ENCODE peak calls at places on chromosomes 7 and 10, in eight cellular contexts. R is CD8-positive, alpha-beta T cell; K is adipocyte; Y is body of pancreas; E is testis; P is naive thymus-derived CD4-positive, alpha-beta T cell; B is heart left ventricle; V is fibroblast of lung. N is an unnamed sample.

GRCh38 chr10:114061148-114061547 is 17.5 kb downstream of the ADRB1 start:
- DNase-seq in K (no peak), V (no peak), P (no peak), B (no peak), Y (no peak), E (no peak), R (no peak), N (no peak)

GRCh38 chr10:122637371-122637770 is 62.3 kb downstream of the C10orf120 start:
- DNase-seq in E (no peak), V (no peak), P (no peak), R (no peak), B (peak; percentile 56), K (no peak), Y (peak; percentile 45), N (no peak)

GRCh38 chr10:34163075-34163905 is 651.8 kb downstream of the PARD3 start:
- DNase-seq in R (no peak), B (no peak), Y (no peak), V (peak; percentile 36), K (no peak), E (no peak), P (no peak), N (no peak)

GRCh38 chr10:5890519-5890878 is 456 bp downstream of the FBH1 start:
- DNase-seq in P (no peak), Y (peak; percentile 35), V (peak; percentile 6), E (no peak), B (no peak), K (peak; percentile 60), R (no peak), N (peak; percentile 13)

GRCh38 chr7:127375626-127376025 is 16.9 kb downstream of the ZNF800 start:
- DNase-seq in P (no peak), R (no peak), V (no peak), K (no peak), B (no peak), E (no peak), Y (no peak), N (no peak)

GRCh38 chr7:91424372-91424771 is 160.1 kb downstream of the FZD1 start:
- DNase-seq in V (no peak), P (no peak), K (no peak), B (no peak), Y (no peak), E (no peak), R (no peak), N (peak; percentile 22)

GRCh38 chr7:105830405-105831218 is 45.8 kb downstream of the ATXN7L1 start:
- DNase-seq in P (no peak), B (no peak), E (no peak), K (peak; percentile 93), Y (no peak), V (peak; percentile 98), R (no peak), N (peak; percentile 33)

GRCh38 chr7:150949564-150949963 is 28.6 kb downstream of the KCNH2 start:
- DNase-seq in V (no peak), P (no peak), B (no peak), E (peak; percentile 13), K (no peak), Y (no peak), R (no peak), N (no peak)

GRCh38 chr10:33772370-33773331 is 438.2 kb upstream of the NRP1 start:
- DNase-seq in Y (no peak), V (peak; percentile 54), B (peak; percentile 56), R (no peak), K (no peak), E (peak; percentile 53), P (no peak), N (no peak)

GRCh38 chr7:92246363-92247101 is 758 bp downstream of the ANKIB1 start:
- DNase-seq in V (peak; percentile 25), B (peak; percentile 19), K (peak; percentile 56), Y (no peak), R (peak; percentile 26), P (peak; percentile 29), E (peak; percentile 63), N (peak; percentile 61)

GRCh38 chr7:100483728-100484635 is at the start of gene NYAP1:
- DNase-seq in V (peak; percentile 31), B (peak; percentile 55), Y (peak; percentile 45), E (peak; percentile 87), K (peak; percentile 82), P (no peak), R (peak; percentile 53), N (peak; percentile 73)

DNA sequence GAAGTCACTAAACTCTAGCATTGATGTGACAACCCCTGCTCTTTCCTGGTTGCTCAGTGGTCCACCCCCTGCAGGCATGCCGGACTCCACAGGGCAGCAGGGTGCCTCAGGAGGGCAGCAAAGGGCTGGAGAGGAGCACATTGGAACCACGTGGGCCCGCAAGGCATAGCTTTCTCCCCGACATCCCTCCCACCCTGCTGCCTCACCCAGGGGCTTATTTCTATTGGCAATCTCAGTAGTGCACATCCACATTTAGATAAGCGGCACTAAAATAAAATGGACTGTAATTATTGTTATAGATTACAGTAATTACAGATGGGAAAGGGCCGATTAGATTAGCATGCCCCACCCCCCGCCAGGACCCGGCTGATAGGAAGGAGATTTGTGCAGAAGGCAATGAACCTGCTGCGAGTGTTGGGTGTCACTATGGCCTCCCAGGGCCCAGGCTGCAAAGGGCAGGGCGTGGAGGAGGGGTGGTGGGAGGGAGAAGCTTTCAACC is 580.1 kb downstream of the GRID1 start:
- DNase-seq in B (no peak), K (no peak), R (no peak), P (no peak), V (no peak), Y (no peak), E (peak; percentile 64), N (peak; percentile 2)
- H3K4me3 ChIP-seq in B (no peak overlapping the region), K (no peak overlapping the region), R (no peak overlapping the region), P (no peak overlapping the region), V (no peak overlapping the region), Y (no peak overlapping the region), E (no peak overlapping the region), N (no peak overlapping the region)

DNA sequence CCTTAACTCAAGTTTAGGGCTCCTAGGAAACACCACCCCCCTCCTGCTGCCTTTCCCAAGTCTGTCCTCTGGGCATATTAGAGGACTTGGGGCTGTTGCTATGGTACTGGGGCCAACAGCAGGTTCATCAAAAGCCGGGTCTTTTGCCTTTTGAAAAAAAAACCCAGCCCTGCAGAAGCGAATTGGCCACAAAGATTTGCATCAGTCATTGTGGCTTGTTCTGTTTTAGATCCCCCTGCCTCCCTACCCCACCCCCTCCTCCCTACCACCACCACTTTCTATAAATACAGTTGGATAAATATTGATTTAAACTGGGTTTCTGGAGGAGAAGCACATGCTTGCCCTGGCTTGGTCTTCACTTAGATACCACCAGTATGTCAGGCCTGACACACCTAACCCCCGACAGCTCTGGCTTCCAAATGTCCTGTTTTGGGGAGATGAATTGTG is 7.0 kb downstream of the MXI1 start:
- DNase-seq in P (no peak), K (no peak), E (no peak), R (no peak), B (no peak), V (peak; percentile 50), Y (peak; percentile 40), N (no peak)
- H3K4me1 ChIP-seq in P (peaks cover 39% of the 10 kb centered on the region), K (peaks cover 16% of the 10 kb centered on the region), E (peaks cover 15% of the 10 kb centered on the region), R (peaks cover 15% of the 10 kb centered on the region), B (peaks cover 78% of the 10 kb centered on the region), V (peaks cover 2% of the 10 kb centered on the region), Y (peaks cover 64% of the 10 kb centered on the region), N (peaks cover 9% of the 10 kb centered on the region)

DNA sequence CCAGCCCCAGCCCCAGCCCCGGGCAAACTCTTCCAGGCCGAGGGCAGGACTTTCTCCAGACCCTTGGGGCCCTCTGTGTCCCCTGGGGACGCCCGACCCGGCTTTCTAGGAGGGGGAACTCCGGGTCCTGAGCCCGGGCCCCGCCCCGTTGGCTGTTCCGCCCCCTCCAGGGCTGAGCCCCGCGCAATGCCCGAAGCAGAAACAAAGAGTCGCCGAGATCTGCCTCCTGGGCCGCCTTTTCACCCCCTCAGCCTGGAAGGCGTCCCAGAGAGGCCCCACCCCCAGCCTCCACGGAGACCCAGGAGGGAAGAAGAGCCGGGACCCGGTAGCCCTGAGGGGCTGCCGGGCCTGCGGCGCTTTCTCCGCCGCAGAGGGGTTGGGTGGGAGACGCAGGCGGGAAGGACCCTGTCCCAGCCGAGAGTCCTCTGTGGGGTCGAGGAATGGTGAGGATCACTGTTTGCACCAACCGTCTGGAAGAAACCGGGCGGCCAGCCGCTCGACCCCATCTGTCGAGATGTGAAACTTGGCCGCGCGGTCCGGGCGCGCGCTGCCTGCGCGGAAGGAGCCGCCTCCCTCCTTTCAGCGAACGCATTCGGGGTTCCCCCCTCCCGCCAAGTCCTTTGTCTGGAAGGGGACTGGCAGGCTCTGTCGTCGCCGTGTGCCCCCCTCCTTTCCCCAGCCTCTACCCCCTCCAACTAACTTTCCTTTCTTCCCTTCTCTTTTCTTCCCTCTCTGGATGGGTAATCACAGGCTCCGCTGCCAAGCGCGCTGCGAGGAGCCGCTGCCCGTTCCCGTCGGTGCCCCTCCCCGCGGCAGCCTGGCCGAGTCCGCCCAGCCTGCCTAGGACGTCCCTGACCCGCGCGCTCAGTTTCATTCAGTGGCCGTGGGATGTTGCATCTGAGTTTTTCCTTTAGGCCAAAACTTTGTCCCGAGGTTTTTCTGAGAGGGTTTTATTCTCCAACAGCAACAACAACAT is 10.2 kb downstream of the EN2 start:
- DNase-seq in E (no peak), P (no peak), K (no peak), V (no peak), R (no peak), Y (no peak), B (no peak), N (no peak)
- H3K4me3 ChIP-seq in E (peak overlapping the region; percentile 15), P (no peak overlapping the region), K (peak overlapping the region; percentile 33), V (no peak overlapping the region), R (no peak overlapping the region), Y (no peak overlapping the region), B (no peak overlapping the region), N (no peak overlapping the region)

DNA sequence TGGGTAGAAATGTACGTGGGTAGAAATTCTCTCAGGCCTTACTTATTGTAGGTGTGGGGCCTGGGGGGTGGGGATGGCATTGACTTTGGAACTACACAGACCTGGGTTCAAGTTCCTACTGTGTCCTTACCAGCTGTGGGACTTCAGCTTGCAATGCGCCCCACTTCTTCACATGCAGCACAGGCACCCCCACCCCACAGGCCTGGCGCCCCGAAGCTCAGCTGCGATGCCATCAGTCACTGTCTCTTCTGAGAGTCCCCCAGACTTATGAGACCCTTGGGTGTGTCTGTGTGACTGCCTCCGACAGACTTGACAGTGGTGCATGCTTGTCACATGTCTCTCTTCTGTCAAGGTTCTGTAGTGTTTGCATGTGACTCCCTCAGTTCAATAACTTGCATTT is 3.1 kb upstream of the AP5Z1 start:
- DNase-seq in P (no peak), Y (no peak), B (no peak), K (no peak), V (no peak), R (no peak), E (no peak), N (no peak)
- H3K4me1 ChIP-seq in P (peaks cover 20% of the 10 kb centered on the region), Y (peaks cover 20% of the 10 kb centered on the region), B (peaks cover 47% of the 10 kb centered on the region), K (peaks cover 15% of the 10 kb centered on the region), V (peaks cover 2% of the 10 kb centered on the region), R (peaks cover 17% of the 10 kb centered on the region), E (peaks cover 19% of the 10 kb centered on the region), N (peaks cover 20% of the 10 kb centered on the region)